ENCODE peak calls at places on chromosomes 16 and 17, in four cellular contexts. F is right atrium auricular region; U is body of pancreas; O is activated CD8-positive, alpha-beta T cell treated with anti-CD3 and anti-CD28 coated beads for 36 hours. I is an unnamed sample.

GRCh38 chr17:81241648-81242420 is 2.7 kb downstream of the NDUFAF8 start:
- DNase-seq in F (no peak), U (peak), O (peak), I (peak)

GRCh38 chr16:85381738-85382592 is 231.2 kb upstream of the GSE1 start:
- DNase-seq in F (no peak), U (no peak), O (no peak), I (no peak)

GRCh38 chr17:31586946-31587345 is 195.5 kb downstream of the RAB11FIP4 start:
- DNase-seq in F (no peak), U (no peak), O (no peak), I (no peak)

GRCh38 chr16:87219287-87219909 is 97.8 kb downstream of the C16orf95 start:
- DNase-seq in F (no peak), U (no peak), O (no peak), I (no peak)

GRCh38 chr17:40074871-40075215 is 12.1 kb downstream of the THRA start:
- DNase-seq in F (no peak), U (no peak), O (no peak), I (no peak)

GRCh38 chr17:50947844-50948514 is 81.8 kb upstream of the TOB1 start:
- DNase-seq in F (no peak), U (peak), O (no peak), I (peak)

GRCh38 chr17:67353929-67354557 is 12.3 kb downstream of the PSMD12 start:
- DNase-seq in F (no peak), U (no peak), O (no peak), I (no peak)

GRCh38 chr16:19168173-19169080 is at the start of gene SYT17:
- DNase-seq in F (no peak), U (peak), O (no peak), I (peak)

GRCh38 chr17:42608692-42609181 is 437 bp downstream of the RETREG3 start:
- DNase-seq in F (no peak), U (no peak), O (peak), I (no peak)

GRCh38 chr17:7548585-7549400 is at the start of gene TNFSF12:
- DNase-seq in F (no peak), U (peak), O (peak), I (peak)

GRCh38 chr16:79286646-79287423 is 313.7 kb downstream of the MAF start:
- DNase-seq in F (no peak), U (peak), O (peak), I (peak)

GRCh38 chr17:57761887-57762286 is 16.8 kb upstream of the CCDC182 start:
- DNase-seq in F (no peak), U (no peak), O (no peak), I (no peak)

GRCh38 chr17:16878547-16879100 is 93.3 kb downstream of the TNFRSF13B start:
- DNase-seq in F (peak), U (no peak), O (no peak), I (no peak)

DNA sequence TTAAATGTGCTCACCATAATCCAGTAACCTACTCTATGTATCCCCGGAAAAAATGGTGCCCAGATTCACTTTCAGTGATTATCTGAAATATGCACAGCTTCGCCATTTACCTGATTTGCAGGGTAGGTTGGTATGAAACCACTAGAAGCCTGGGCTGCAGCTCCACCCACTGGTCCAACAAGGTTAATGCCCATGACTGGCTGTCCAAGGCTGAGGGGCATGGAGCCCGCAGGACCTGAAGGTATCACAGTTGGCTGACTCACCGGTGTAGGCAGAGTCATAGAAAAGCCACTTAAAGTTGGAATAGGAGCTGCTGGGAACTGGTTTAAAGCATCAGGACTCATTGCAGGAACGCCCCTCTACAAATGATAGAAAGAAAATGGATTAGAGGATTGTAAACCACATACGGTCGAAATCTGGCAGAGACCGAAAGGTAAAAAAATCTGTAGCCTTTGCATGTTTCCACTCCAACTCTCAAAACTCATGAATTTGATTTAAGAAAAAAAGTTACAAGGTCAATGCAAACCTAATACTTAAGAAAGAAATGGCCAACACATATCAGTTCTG is 38.6 kb downstream of the SYNRG start:
- DNase-seq in F (no peak), U (peak), O (peak), I (peak)
- TF ChIP-seq CTCF in F (peak), U (peak), O (peak), I (peak)

GRCh38 chr16:13392341-13392740 is 490.9 kb downstream of the SHISA9 start:
- DNase-seq in F (no peak), U (no peak), O (no peak), I (no peak)
- TF ChIP-seq CTCF in F (no peak), U (no peak), O (no peak), I (no peak)

DNA sequence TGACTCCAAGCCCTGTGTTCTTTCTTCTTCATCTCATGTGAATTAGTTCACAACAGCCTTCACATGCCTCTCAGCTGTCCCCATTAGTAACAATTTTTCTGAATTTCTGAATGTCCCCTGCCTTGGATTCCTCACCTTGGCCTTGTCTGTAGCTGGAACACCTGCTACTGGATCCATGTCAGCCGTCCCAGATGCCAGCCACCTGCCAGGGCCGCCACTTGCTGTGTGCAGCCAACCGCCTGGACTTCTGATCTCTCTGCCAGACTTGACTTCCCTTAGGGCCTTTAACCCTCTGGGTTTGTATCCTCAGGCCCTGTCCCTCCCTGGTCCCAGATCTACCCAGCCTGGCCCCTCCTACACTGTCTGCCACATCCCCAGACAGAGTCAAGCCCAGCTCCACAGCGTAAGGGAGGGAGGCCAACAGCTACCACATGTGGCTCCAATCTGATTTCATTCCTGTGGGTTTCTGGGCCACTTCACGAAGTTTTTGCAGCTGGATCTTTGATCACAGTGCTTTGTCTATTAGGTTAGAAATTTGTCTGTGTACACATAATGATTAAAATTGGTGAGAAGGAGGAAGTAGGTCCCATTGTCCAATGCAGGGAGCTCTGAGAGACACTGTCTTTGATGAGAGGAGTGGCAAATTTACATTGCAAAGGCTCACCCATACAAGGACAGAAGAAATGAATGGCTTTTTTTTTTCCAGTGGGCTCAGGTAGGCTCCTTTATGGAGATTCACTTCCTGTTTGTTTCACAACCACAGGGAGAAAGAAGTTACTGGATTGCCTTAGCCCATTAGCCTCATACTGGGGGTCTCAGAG is 15.3 kb downstream of the MPP2 start:
- DNase-seq in F (no peak), U (no peak), O (no peak), I (no peak)
- TF ChIP-seq CTCF in F (no peak), U (no peak), O (no peak), I (no peak)

GRCh38 chr17:82545071-82545462 is 25.5 kb downstream of the FOXK2 start:
- DNase-seq in F (no peak), U (no peak), O (no peak), I (no peak)

GRCh38 chr17:82536220-82537201 is 17.0 kb downstream of the FOXK2 start:
- DNase-seq in F (no peak), U (peak), O (no peak), I (no peak)

GRCh38 chr17:82544431-82545070 is 25.0 kb downstream of the FOXK2 start:
- DNase-seq in F (no peak), U (no peak), O (no peak), I (no peak)

GRCh38 chr17:82547981-82548380 is 28.4 kb downstream of the FOXK2 start:
- DNase-seq in F (no peak), U (no peak), O (no peak), I (no peak)

GRCh38 chr17:82542439-82542838 is 22.9 kb downstream of the FOXK2 start:
- DNase-seq in F (no peak), U (no peak), O (no peak), I (no peak)
- TF ChIP-seq CTCF in F (no peak), U (no peak), O (no peak), I (no peak)

GRCh38 chr17:45437461-45438283 is 5.0 kb upstream of the ARHGAP27 start:
- DNase-seq in F (no peak), U (no peak), O (no peak), I (no peak)

GRCh38 chr17:45438931-45439610 is 6.4 kb upstream of the ARHGAP27 start:
- DNase-seq in F (no peak), U (no peak), O (no peak), I (no peak)

GRCh38 chr17:45441536-45442310 is 9.1 kb upstream of the ARHGAP27 start:
- DNase-seq in F (no peak), U (no peak), O (no peak), I (no peak)

GRCh38 chr17:45436625-45437460 is 4.2 kb upstream of the ARHGAP27 start:
- DNase-seq in F (no peak), U (no peak), O (no peak), I (no peak)

GRCh38 chr17:45440161-45440859 is 7.6 kb upstream of the ARHGAP27 start:
- DNase-seq in F (no peak), U (no peak), O (no peak), I (peak)
- TF ChIP-seq CTCF in F (no peak), U (no peak), O (no peak), I (no peak)

I was measured in GM13977.